ENCODE peak calls at places on chromosome 11, in four cellular contexts. K is right atrium auricular region, H is thoracic aorta, I is GM13977. Y is an unnamed sample.

GRCh38 chr11:13384837-13385417 is 78.1 kb downstream of the BTBD10 start:
- DNase-seq in K (no peak), H (no peak), I (peak; percentile 42), Y (no peak)

GRCh38 chr11:75311858-75312288 is 39.6 kb downstream of the ARRB1 start:
- DNase-seq in K (peak; percentile 90), H (peak; percentile 28), I (no peak), Y (no peak)

GRCh38 chr11:1077033-1077416 is 2.4 kb downstream of the MUC2 start:
- DNase-seq in K (no peak), H (no peak), I (no peak), Y (no peak)

GRCh38 chr11:617912-618682 is 2.3 kb upstream of the IRF7 start:
- DNase-seq in K (no peak), H (no peak), I (no peak), Y (no peak)

GRCh38 chr11:117946842-117947526 is 17.8 kb upstream of the TMPRSS13 start:
- DNase-seq in K (peak; percentile 94), H (peak; percentile 41), I (peak; percentile 71), Y (peak; percentile 54)

GRCh38 chr11:116857936-116858335 is 20.5 kb upstream of the APOA1 start:
- DNase-seq in K (no peak), H (no peak), I (no peak), Y (no peak)

GRCh38 chr11:94149435-94149834 is 20.8 kb downstream of the PANX1 start:
- DNase-seq in K (no peak), H (no peak), I (no peak), Y (no peak)

GRCh38 chr11:35166369-35167360 is 27.7 kb downstream of the CD44 start:
- DNase-seq in K (peak; percentile 64), H (peak; percentile 65), I (no peak), Y (no peak)

GRCh38 chr11:83060965-83061364 is 10.7 kb downstream of the RAB30 start:
- DNase-seq in K (no peak), H (no peak), I (no peak), Y (no peak)

GRCh38 chr11:132920391-132921095 is 611.8 kb downstream of the OPCML start:
- DNase-seq in K (no peak), H (no peak), I (no peak), Y (no peak)

GRCh38 chr11:84564180-84564866 is 1062.8 kb downstream of the DLG2 start:
- DNase-seq in K (no peak), H (no peak), I (peak; percentile 26), Y (no peak)

GRCh38 chr11:9137293-9138132 is 46.1 kb upstream of the SCUBE2 start:
- DNase-seq in K (peak; percentile 82), H (peak; percentile 8), I (peak; percentile 67), Y (peak; percentile 65)

GRCh38 chr11:3927129-3927796 is 71.8 kb downstream of the STIM1 start:
- DNase-seq in K (no peak), H (no peak), I (no peak), Y (no peak)
- TF ChIP-seq CTCF in K (no peak), H (no peak), I (no peak), Y (no peak)

GRCh38 chr11:64150051-64150450 is 15.9 kb downstream of the MACROD1 start:
- DNase-seq in K (no peak), H (no peak), I (no peak), Y (no peak)

GRCh38 chr11:64148917-64149617 is 16.8 kb downstream of the MACROD1 start:
- DNase-seq in K (no peak), H (no peak), I (no peak), Y (no peak)

GRCh38 chr11:64148200-64148916 is 17.6 kb downstream of the MACROD1 start:
- DNase-seq in K (peak; percentile 70), H (no peak), I (peak; percentile 80), Y (peak; percentile 51)

GRCh38 chr11:64151337-64151736 is 14.6 kb downstream of the MACROD1 start:
- DNase-seq in K (no peak), H (no peak), I (no peak), Y (no peak)

GRCh38 chr11:64150481-64151239 is 15.3 kb downstream of the MACROD1 start:
- DNase-seq in K (no peak), H (no peak), I (no peak), Y (no peak)
- TF ChIP-seq CTCF in K (no peak), H (no peak), I (no peak), Y (no peak)

GRCh38 chr11:65810046-65810868 is 23.4 kb downstream of the OVOL1 start:
- DNase-seq in K (no peak), H (no peak), I (no peak), Y (no peak)

GRCh38 chr11:65809496-65809895 is 22.6 kb downstream of the OVOL1 start:
- DNase-seq in K (no peak), H (no peak), I (no peak), Y (no peak)

GRCh38 chr11:65806972-65807371 is 20.1 kb downstream of the OVOL1 start:
- DNase-seq in K (no peak), H (no peak), I (no peak), Y (no peak)

GRCh38 chr11:65811764-65812475 is 21.8 kb upstream of the SNX32 start:
- DNase-seq in K (no peak), H (no peak), I (no peak), Y (no peak)

DNA sequence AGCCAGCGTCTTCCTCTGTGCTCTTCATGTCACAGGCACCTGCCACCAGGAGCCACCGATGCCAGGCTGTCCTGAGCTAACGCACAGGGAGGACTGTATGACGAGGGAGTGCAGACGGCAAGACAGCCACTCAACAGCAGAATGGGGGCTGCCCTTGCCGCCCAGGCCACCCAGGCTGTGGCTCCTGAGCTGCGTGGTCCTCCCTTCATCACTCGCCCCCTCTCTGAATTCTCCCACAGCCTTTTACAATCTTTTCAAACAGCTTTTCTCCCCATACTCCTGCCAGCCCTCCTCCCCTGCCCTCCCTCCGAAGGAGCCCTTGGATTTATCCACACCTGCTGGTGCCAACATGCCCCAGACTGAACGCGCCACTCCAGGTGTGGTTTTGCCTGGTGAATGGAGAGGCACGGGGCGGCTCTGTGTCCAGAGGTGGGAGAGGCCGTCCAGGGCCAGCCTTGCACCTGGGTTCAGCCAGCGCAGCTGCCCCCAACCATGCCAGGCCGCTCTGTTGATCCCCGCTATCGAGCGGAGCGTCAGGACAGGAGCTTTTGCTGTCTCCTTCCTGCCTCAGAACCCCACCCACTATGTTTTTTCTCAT is 22.0 kb downstream of the OVOL1 start:
- DNase-seq in K (no peak), H (no peak), I (no peak), Y (no peak)
- TF ChIP-seq CTCF in K (no peak), H (no peak), I (no peak), Y (no peak)

GRCh38 chr11:36469063-36469462 is 41.0 kb downstream of the TRAF6 start:
- DNase-seq in K (no peak), H (no peak), I (no peak), Y (no peak)
- TF ChIP-seq CTCF in K (no peak), H (no peak), I (no peak), Y (peak; percentile 37)

GRCh38 chr11:43941257-43941879 is 1.1 kb upstream of the C11orf96 start:
- DNase-seq in K (no peak), H (no peak), I (no peak), Y (no peak)

GRCh38 chr11:43935131-43935979 is 7.1 kb upstream of the C11orf96 start:
- DNase-seq in K (no peak), H (no peak), I (no peak), Y (no peak)

GRCh38 chr11:43936081-43936480 is 6.4 kb upstream of the C11orf96 start:
- DNase-seq in K (no peak), H (no peak), I (no peak), Y (no peak)

GRCh38 chr11:43934359-43935130 is 7.9 kb upstream of the C11orf96 start:
- DNase-seq in K (no peak), H (no peak), I (no peak), Y (no peak)

GRCh38 chr11:43937434-43938411 is 4.7 kb upstream of the C11orf96 start:
- DNase-seq in K (no peak), H (no peak), I (no peak), Y (no peak)
- TF ChIP-seq CTCF in K (no peak), H (no peak), I (no peak), Y (no peak)

GRCh38 chr11:66495401-66495844 is 15.0 kb upstream of the BBS1 start:
- DNase-seq in K (no peak), H (no peak), I (no peak), Y (no peak)
- TF ChIP-seq CTCF in K (no peak), H (no peak), I (peak; percentile 42), Y (peak; percentile 44)

Y was measured in GM06990.